ENCODE peak calls at places on chromosomes 4 and X, in eight cellular contexts. One of them, this sample, is unnamed.

GRCh38 chr4:70778888-70779422 is 57.2 kb downstream of the RUFY3 start:
- DNase-seq in activated T-helper 1 cell treated with anti-CD3 and anti-CD28 coated beads, Interleukin-2, amount 50 U/mL, for 16 hours: no peak
- DNase-seq in uterus: no peak
- DNase-seq in adrenal gland: peak
- DNase-seq in Right ventricle myocardium superior: no peak
- DNase-seq in T follicular helper cell: no peak
- DNase-seq in right lobe of liver: no peak
- DNase-seq in stimulated activated CD8-positive, alpha-beta memory T cell treated with anti-CD3 and anti-CD28 coated beads, Interleukin-4, amount 100 ng/mL, for 4 hours: no peak
- DNase-seq in this sample: peak

GRCh38 chrX:108420481-108420880 is 17.7 kb downstream of the COL4A6 start:
- DNase-seq in activated T-helper 1 cell treated with anti-CD3 and anti-CD28 coated beads, Interleukin-2, amount 50 U/mL, for 16 hours: no peak
- DNase-seq in uterus: no peak
- DNase-seq in adrenal gland: no peak
- DNase-seq in Right ventricle myocardium superior: no peak
- DNase-seq in T follicular helper cell: no peak
- DNase-seq in right lobe of liver: no peak
- DNase-seq in stimulated activated CD8-positive, alpha-beta memory T cell treated with anti-CD3 and anti-CD28 coated beads, Interleukin-4, amount 100 ng/mL, for 4 hours: no peak
- DNase-seq in this sample: no peak

GRCh38 chrX:12421918-12422317 is 283.6 kb downstream of the FRMPD4 start:
- DNase-seq in activated T-helper 1 cell treated with anti-CD3 and anti-CD28 coated beads, Interleukin-2, amount 50 U/mL, for 16 hours: no peak
- DNase-seq in uterus: no peak
- DNase-seq in adrenal gland: no peak
- DNase-seq in Right ventricle myocardium superior: no peak
- DNase-seq in T follicular helper cell: no peak
- DNase-seq in right lobe of liver: no peak
- DNase-seq in stimulated activated CD8-positive, alpha-beta memory T cell treated with anti-CD3 and anti-CD28 coated beads, Interleukin-4, amount 100 ng/mL, for 4 hours: no peak
- DNase-seq in this sample: no peak

GRCh38 chrX:40107291-40108083 is 9.7 kb upstream of the BCOR start:
- DNase-seq in activated T-helper 1 cell treated with anti-CD3 and anti-CD28 coated beads, Interleukin-2, amount 50 U/mL, for 16 hours: no peak
- DNase-seq in uterus: peak
- DNase-seq in adrenal gland: peak
- DNase-seq in Right ventricle myocardium superior: peak
- DNase-seq in T follicular helper cell: no peak
- DNase-seq in right lobe of liver: peak
- DNase-seq in stimulated activated CD8-positive, alpha-beta memory T cell treated with anti-CD3 and anti-CD28 coated beads, Interleukin-4, amount 100 ng/mL, for 4 hours: no peak
- DNase-seq in this sample: peak

GRCh38 chrX:2500681-2501151 is at the start of the genes DHRSX and ZBED1:
- DNase-seq in activated T-helper 1 cell treated with anti-CD3 and anti-CD28 coated beads, Interleukin-2, amount 50 U/mL, for 16 hours: peak
- DNase-seq in uterus: no peak
- DNase-seq in adrenal gland: peak
- DNase-seq in Right ventricle myocardium superior: peak
- DNase-seq in T follicular helper cell: peak
- DNase-seq in right lobe of liver: peak
- DNase-seq in stimulated activated CD8-positive, alpha-beta memory T cell treated with anti-CD3 and anti-CD28 coated beads, Interleukin-4, amount 100 ng/mL, for 4 hours: peak
- DNase-seq in this sample: no peak

GRCh38 chr4:20266215-20267082 is 14.7 kb downstream of the SLIT2 start:
- DNase-seq in activated T-helper 1 cell treated with anti-CD3 and anti-CD28 coated beads, Interleukin-2, amount 50 U/mL, for 16 hours: no peak
- DNase-seq in uterus: no peak
- DNase-seq in adrenal gland: no peak
- DNase-seq in Right ventricle myocardium superior: no peak
- DNase-seq in T follicular helper cell: no peak
- DNase-seq in right lobe of liver: no peak
- DNase-seq in stimulated activated CD8-positive, alpha-beta memory T cell treated with anti-CD3 and anti-CD28 coated beads, Interleukin-4, amount 100 ng/mL, for 4 hours: no peak
- DNase-seq in this sample: no peak

GRCh38 chr4:37935026-37935425 is 25.2 kb upstream of the PTTG2 start:
- DNase-seq in activated T-helper 1 cell treated with anti-CD3 and anti-CD28 coated beads, Interleukin-2, amount 50 U/mL, for 16 hours: no peak
- DNase-seq in uterus: no peak
- DNase-seq in adrenal gland: no peak
- DNase-seq in Right ventricle myocardium superior: no peak
- DNase-seq in T follicular helper cell: no peak
- DNase-seq in right lobe of liver: no peak
- DNase-seq in stimulated activated CD8-positive, alpha-beta memory T cell treated with anti-CD3 and anti-CD28 coated beads, Interleukin-4, amount 100 ng/mL, for 4 hours: no peak
- DNase-seq in this sample: no peak

GRCh38 chrX:1488745-1489144 is 36.0 kb upstream of the ASMTL start:
- DNase-seq in activated T-helper 1 cell treated with anti-CD3 and anti-CD28 coated beads, Interleukin-2, amount 50 U/mL, for 16 hours: no peak
- DNase-seq in uterus: no peak
- DNase-seq in adrenal gland: no peak
- DNase-seq in Right ventricle myocardium superior: no peak
- DNase-seq in T follicular helper cell: no peak
- DNase-seq in right lobe of liver: no peak
- DNase-seq in stimulated activated CD8-positive, alpha-beta memory T cell treated with anti-CD3 and anti-CD28 coated beads, Interleukin-4, amount 100 ng/mL, for 4 hours: no peak
- DNase-seq in this sample: no peak

GRCh38 chr4:79014230-79014629 is 75.0 kb upstream of the PAQR3 start:
- DNase-seq in activated T-helper 1 cell treated with anti-CD3 and anti-CD28 coated beads, Interleukin-2, amount 50 U/mL, for 16 hours: no peak
- DNase-seq in uterus: no peak
- DNase-seq in adrenal gland: no peak
- DNase-seq in Right ventricle myocardium superior: no peak
- DNase-seq in T follicular helper cell: no peak
- DNase-seq in right lobe of liver: no peak
- DNase-seq in stimulated activated CD8-positive, alpha-beta memory T cell treated with anti-CD3 and anti-CD28 coated beads, Interleukin-4, amount 100 ng/mL, for 4 hours: no peak
- DNase-seq in this sample: no peak

GRCh38 chr4:142366821-142367220 is 479.3 kb downstream of the INPP4B start:
- DNase-seq in activated T-helper 1 cell treated with anti-CD3 and anti-CD28 coated beads, Interleukin-2, amount 50 U/mL, for 16 hours: no peak
- DNase-seq in uterus: no peak
- DNase-seq in adrenal gland: no peak
- DNase-seq in Right ventricle myocardium superior: no peak
- DNase-seq in T follicular helper cell: no peak
- DNase-seq in right lobe of liver: no peak
- DNase-seq in stimulated activated CD8-positive, alpha-beta memory T cell treated with anti-CD3 and anti-CD28 coated beads, Interleukin-4, amount 100 ng/mL, for 4 hours: no peak
- DNase-seq in this sample: no peak

GRCh38 chr4:8850074-8850829 is 21.4 kb downstream of the HMX1 start:
- DNase-seq in activated T-helper 1 cell treated with anti-CD3 and anti-CD28 coated beads, Interleukin-2, amount 50 U/mL, for 16 hours: no peak
- DNase-seq in uterus: no peak
- DNase-seq in adrenal gland: no peak
- DNase-seq in Right ventricle myocardium superior: peak
- DNase-seq in T follicular helper cell: no peak
- DNase-seq in right lobe of liver: peak
- DNase-seq in stimulated activated CD8-positive, alpha-beta memory T cell treated with anti-CD3 and anti-CD28 coated beads, Interleukin-4, amount 100 ng/mL, for 4 hours: no peak
- DNase-seq in this sample: no peak

GRCh38 chr4:24763631-24764302 is 31.6 kb upstream of the SOD3 start:
- DNase-seq in activated T-helper 1 cell treated with anti-CD3 and anti-CD28 coated beads, Interleukin-2, amount 50 U/mL, for 16 hours: no peak
- DNase-seq in uterus: no peak
- DNase-seq in adrenal gland: no peak
- DNase-seq in Right ventricle myocardium superior: no peak
- DNase-seq in T follicular helper cell: no peak
- DNase-seq in right lobe of liver: no peak
- DNase-seq in stimulated activated CD8-positive, alpha-beta memory T cell treated with anti-CD3 and anti-CD28 coated beads, Interleukin-4, amount 100 ng/mL, for 4 hours: no peak
- DNase-seq in this sample: no peak

GRCh38 chrX:135295238-135295943 is 13.9 kb upstream of the ETDC start:
- DNase-seq in activated T-helper 1 cell treated with anti-CD3 and anti-CD28 coated beads, Interleukin-2, amount 50 U/mL, for 16 hours: peak
- DNase-seq in uterus: peak
- DNase-seq in adrenal gland: peak
- DNase-seq in Right ventricle myocardium superior: peak
- DNase-seq in T follicular helper cell: peak
- DNase-seq in right lobe of liver: peak
- DNase-seq in stimulated activated CD8-positive, alpha-beta memory T cell treated with anti-CD3 and anti-CD28 coated beads, Interleukin-4, amount 100 ng/mL, for 4 hours: no peak
- DNase-seq in this sample: peak

GRCh38 chr4:2792711-2793577 is at the start of gene SH3BP2:
- DNase-seq in activated T-helper 1 cell treated with anti-CD3 and anti-CD28 coated beads, Interleukin-2, amount 50 U/mL, for 16 hours: no peak
- DNase-seq in uterus: peak
- DNase-seq in adrenal gland: peak
- DNase-seq in Right ventricle myocardium superior: peak
- DNase-seq in T follicular helper cell: peak
- DNase-seq in right lobe of liver: peak
- DNase-seq in stimulated activated CD8-positive, alpha-beta memory T cell treated with anti-CD3 and anti-CD28 coated beads, Interleukin-4, amount 100 ng/mL, for 4 hours: no peak
- DNase-seq in this sample: peak

GRCh38 chr4:8192748-8193738 is 6.0 kb upstream of the SH3TC1 start:
- DNase-seq in activated T-helper 1 cell treated with anti-CD3 and anti-CD28 coated beads, Interleukin-2, amount 50 U/mL, for 16 hours: no peak
- DNase-seq in uterus: no peak
- DNase-seq in adrenal gland: peak
- DNase-seq in Right ventricle myocardium superior: peak
- DNase-seq in T follicular helper cell: no peak
- DNase-seq in right lobe of liver: peak
- DNase-seq in stimulated activated CD8-positive, alpha-beta memory T cell treated with anti-CD3 and anti-CD28 coated beads, Interleukin-4, amount 100 ng/mL, for 4 hours: no peak
- DNase-seq in this sample: peak

GRCh38 chr4:36872679-36873078 is 371.9 kb upstream of the NWD2 start:
- DNase-seq in activated T-helper 1 cell treated with anti-CD3 and anti-CD28 coated beads, Interleukin-2, amount 50 U/mL, for 16 hours: no peak
- DNase-seq in uterus: no peak
- DNase-seq in adrenal gland: no peak
- DNase-seq in Right ventricle myocardium superior: no peak
- DNase-seq in T follicular helper cell: no peak
- DNase-seq in right lobe of liver: no peak
- DNase-seq in stimulated activated CD8-positive, alpha-beta memory T cell treated with anti-CD3 and anti-CD28 coated beads, Interleukin-4, amount 100 ng/mL, for 4 hours: no peak
- DNase-seq in this sample: no peak

GRCh38 chr4:133156096-133156495 is 7.0 kb downstream of the PCDH10 start:
- DNase-seq in activated T-helper 1 cell treated with anti-CD3 and anti-CD28 coated beads, Interleukin-2, amount 50 U/mL, for 16 hours: no peak
- DNase-seq in uterus: no peak
- DNase-seq in adrenal gland: no peak
- DNase-seq in Right ventricle myocardium superior: no peak
- DNase-seq in T follicular helper cell: no peak
- DNase-seq in right lobe of liver: no peak
- DNase-seq in stimulated activated CD8-positive, alpha-beta memory T cell treated with anti-CD3 and anti-CD28 coated beads, Interleukin-4, amount 100 ng/mL, for 4 hours: no peak
- DNase-seq in this sample: no peak

GRCh38 chr4:17787315-17787714 is 5.9 kb upstream of the FAM184B start:
- DNase-seq in activated T-helper 1 cell treated with anti-CD3 and anti-CD28 coated beads, Interleukin-2, amount 50 U/mL, for 16 hours: no peak
- DNase-seq in uterus: no peak
- DNase-seq in adrenal gland: no peak
- DNase-seq in Right ventricle myocardium superior: no peak
- DNase-seq in T follicular helper cell: no peak
- DNase-seq in right lobe of liver: no peak
- DNase-seq in stimulated activated CD8-positive, alpha-beta memory T cell treated with anti-CD3 and anti-CD28 coated beads, Interleukin-4, amount 100 ng/mL, for 4 hours: no peak
- DNase-seq in this sample: no peak

GRCh38 chrX:120309873-120310730 is 1.2 kb downstream of the TMEM255A start:
- DNase-seq in activated T-helper 1 cell treated with anti-CD3 and anti-CD28 coated beads, Interleukin-2, amount 50 U/mL, for 16 hours: no peak
- DNase-seq in uterus: peak
- DNase-seq in adrenal gland: peak
- DNase-seq in Right ventricle myocardium superior: no peak
- DNase-seq in T follicular helper cell: no peak
- DNase-seq in right lobe of liver: no peak
- DNase-seq in stimulated activated CD8-positive, alpha-beta memory T cell treated with anti-CD3 and anti-CD28 coated beads, Interleukin-4, amount 100 ng/mL, for 4 hours: no peak
- DNase-seq in this sample: no peak

GRCh38 chrX:150610446-150610845 is 42.0 kb downstream of the MTM1 start:
- DNase-seq in activated T-helper 1 cell treated with anti-CD3 and anti-CD28 coated beads, Interleukin-2, amount 50 U/mL, for 16 hours: no peak
- DNase-seq in uterus: no peak
- DNase-seq in adrenal gland: no peak
- DNase-seq in Right ventricle myocardium superior: no peak
- DNase-seq in T follicular helper cell: no peak
- DNase-seq in right lobe of liver: no peak
- DNase-seq in stimulated activated CD8-positive, alpha-beta memory T cell treated with anti-CD3 and anti-CD28 coated beads, Interleukin-4, amount 100 ng/mL, for 4 hours: no peak
- DNase-seq in this sample: no peak

GRCh38 chr4:142713282-142714030 is 132.6 kb downstream of the INPP4B start:
- DNase-seq in activated T-helper 1 cell treated with anti-CD3 and anti-CD28 coated beads, Interleukin-2, amount 50 U/mL, for 16 hours: no peak
- DNase-seq in uterus: no peak
- DNase-seq in adrenal gland: no peak
- DNase-seq in Right ventricle myocardium superior: no peak
- DNase-seq in T follicular helper cell: no peak
- DNase-seq in right lobe of liver: no peak
- DNase-seq in stimulated activated CD8-positive, alpha-beta memory T cell treated with anti-CD3 and anti-CD28 coated beads, Interleukin-4, amount 100 ng/mL, for 4 hours: no peak
- DNase-seq in this sample: no peak

GRCh38 chr4:142379277-142380051 is 466.6 kb downstream of the INPP4B start:
- DNase-seq in activated T-helper 1 cell treated with anti-CD3 and anti-CD28 coated beads, Interleukin-2, amount 50 U/mL, for 16 hours: no peak
- DNase-seq in uterus: no peak
- DNase-seq in adrenal gland: no peak
- DNase-seq in Right ventricle myocardium superior: no peak
- DNase-seq in T follicular helper cell: no peak
- DNase-seq in right lobe of liver: no peak
- DNase-seq in stimulated activated CD8-positive, alpha-beta memory T cell treated with anti-CD3 and anti-CD28 coated beads, Interleukin-4, amount 100 ng/mL, for 4 hours: no peak
- DNase-seq in this sample: no peak

GRCh38 chr4:141006236-141006802 is 127.0 kb downstream of the RNF150 start:
- DNase-seq in activated T-helper 1 cell treated with anti-CD3 and anti-CD28 coated beads, Interleukin-2, amount 50 U/mL, for 16 hours: no peak
- DNase-seq in uterus: no peak
- DNase-seq in adrenal gland: peak
- DNase-seq in Right ventricle myocardium superior: no peak
- DNase-seq in T follicular helper cell: no peak
- DNase-seq in right lobe of liver: no peak
- DNase-seq in stimulated activated CD8-positive, alpha-beta memory T cell treated with anti-CD3 and anti-CD28 coated beads, Interleukin-4, amount 100 ng/mL, for 4 hours: no peak
- DNase-seq in this sample: no peak

GRCh38 chrX:39815621-39816020 is 282.1 kb downstream of the BCOR start:
- DNase-seq in activated T-helper 1 cell treated with anti-CD3 and anti-CD28 coated beads, Interleukin-2, amount 50 U/mL, for 16 hours: no peak
- DNase-seq in uterus: no peak
- DNase-seq in adrenal gland: no peak
- DNase-seq in Right ventricle myocardium superior: no peak
- DNase-seq in T follicular helper cell: no peak
- DNase-seq in right lobe of liver: no peak
- DNase-seq in stimulated activated CD8-positive, alpha-beta memory T cell treated with anti-CD3 and anti-CD28 coated beads, Interleukin-4, amount 100 ng/mL, for 4 hours: no peak
- DNase-seq in this sample: no peak

GRCh38 chr4:75004755-75005668 is 72.1 kb downstream of the PARM1 start:
- DNase-seq in activated T-helper 1 cell treated with anti-CD3 and anti-CD28 coated beads, Interleukin-2, amount 50 U/mL, for 16 hours: no peak
- DNase-seq in uterus: no peak
- DNase-seq in adrenal gland: no peak
- DNase-seq in Right ventricle myocardium superior: peak
- DNase-seq in T follicular helper cell: no peak
- DNase-seq in right lobe of liver: no peak
- DNase-seq in stimulated activated CD8-positive, alpha-beta memory T cell treated with anti-CD3 and anti-CD28 coated beads, Interleukin-4, amount 100 ng/mL, for 4 hours: no peak
- DNase-seq in this sample: peak

GRCh38 chrX:72644946-72645345 is 69.2 kb downstream of the PHKA1 start:
- DNase-seq in activated T-helper 1 cell treated with anti-CD3 and anti-CD28 coated beads, Interleukin-2, amount 50 U/mL, for 16 hours: no peak
- DNase-seq in uterus: no peak
- DNase-seq in adrenal gland: peak
- DNase-seq in Right ventricle myocardium superior: no peak
- DNase-seq in T follicular helper cell: no peak
- DNase-seq in right lobe of liver: peak
- DNase-seq in stimulated activated CD8-positive, alpha-beta memory T cell treated with anti-CD3 and anti-CD28 coated beads, Interleukin-4, amount 100 ng/mL, for 4 hours: no peak
- DNase-seq in this sample: no peak

GRCh38 chrX:38868941-38869378 is 67.7 kb downstream of the MID1IP1 start:
- DNase-seq in activated T-helper 1 cell treated with anti-CD3 and anti-CD28 coated beads, Interleukin-2, amount 50 U/mL, for 16 hours: no peak
- DNase-seq in uterus: no peak
- DNase-seq in adrenal gland: peak
- DNase-seq in Right ventricle myocardium superior: peak
- DNase-seq in T follicular helper cell: no peak
- DNase-seq in right lobe of liver: no peak
- DNase-seq in stimulated activated CD8-positive, alpha-beta memory T cell treated with anti-CD3 and anti-CD28 coated beads, Interleukin-4, amount 100 ng/mL, for 4 hours: no peak
- DNase-seq in this sample: no peak

GRCh38 chr4:36349904-36350554 is 68.6 kb downstream of the DTHD1 start:
- DNase-seq in activated T-helper 1 cell treated with anti-CD3 and anti-CD28 coated beads, Interleukin-2, amount 50 U/mL, for 16 hours: no peak
- DNase-seq in uterus: no peak
- DNase-seq in adrenal gland: no peak
- DNase-seq in Right ventricle myocardium superior: no peak
- DNase-seq in T follicular helper cell: no peak
- DNase-seq in right lobe of liver: no peak
- DNase-seq in stimulated activated CD8-positive, alpha-beta memory T cell treated with anti-CD3 and anti-CD28 coated beads, Interleukin-4, amount 100 ng/mL, for 4 hours: no peak
- DNase-seq in this sample: no peak

GRCh38 chr4:56727150-56727549 is 46.1 kb upstream of the HOPX start:
- DNase-seq in activated T-helper 1 cell treated with anti-CD3 and anti-CD28 coated beads, Interleukin-2, amount 50 U/mL, for 16 hours: no peak
- DNase-seq in uterus: no peak
- DNase-seq in adrenal gland: no peak
- DNase-seq in Right ventricle myocardium superior: no peak
- DNase-seq in T follicular helper cell: no peak
- DNase-seq in right lobe of liver: no peak
- DNase-seq in stimulated activated CD8-positive, alpha-beta memory T cell treated with anti-CD3 and anti-CD28 coated beads, Interleukin-4, amount 100 ng/mL, for 4 hours: no peak
- DNase-seq in this sample: no peak

GRCh38 chr4:31674313-31674947 is 954.3 kb downstream of the PCDH7 start:
- DNase-seq in activated T-helper 1 cell treated with anti-CD3 and anti-CD28 coated beads, Interleukin-2, amount 50 U/mL, for 16 hours: no peak
- DNase-seq in uterus: no peak
- DNase-seq in adrenal gland: peak
- DNase-seq in Right ventricle myocardium superior: no peak
- DNase-seq in T follicular helper cell: no peak
- DNase-seq in right lobe of liver: no peak
- DNase-seq in stimulated activated CD8-positive, alpha-beta memory T cell treated with anti-CD3 and anti-CD28 coated beads, Interleukin-4, amount 100 ng/mL, for 4 hours: no peak
- DNase-seq in this sample: no peak

GRCh38 chr4:136002316-136002715 is 1530.0 kb downstream of the PCDH18 start:
- DNase-seq in activated T-helper 1 cell treated with anti-CD3 and anti-CD28 coated beads, Interleukin-2, amount 50 U/mL, for 16 hours: no peak
- DNase-seq in uterus: no peak
- DNase-seq in adrenal gland: no peak
- DNase-seq in Right ventricle myocardium superior: no peak
- DNase-seq in T follicular helper cell: no peak
- DNase-seq in right lobe of liver: no peak
- DNase-seq in stimulated activated CD8-positive, alpha-beta memory T cell treated with anti-CD3 and anti-CD28 coated beads, Interleukin-4, amount 100 ng/mL, for 4 hours: no peak
- DNase-seq in this sample: no peak

This sample was measured in mucosa of gallbladder.